ENCODE peak calls at places on chromosome 7, in ten cellular contexts. V is mesendoderm; T is aorta; A is HTR-8/SVneo; E is Right ventricle myocardium superior; J is NAMALWA; D is RPMI8226; R is stimulated activated CD4-positive, alpha-beta T cell treated with anti-CD3 and anti-CD28 coated beads, Interleukin-1b, Interleukin-23, amount 100 ng/mL, for 1 hour; Q is left cardiac atrium; L is activated CD8-positive, alpha-beta memory T cell treated with anti-CD3 and anti-CD28 coated beads, Interleukin-2, amount 10 ng/mL, durations not matched to agents 7 days and 5 days. K is an unnamed sample.

GRCh38 chr7:98557538-98558031 is 59.5 kb upstream of the NPTX2 start:
- DNase-seq in V (peak), T (no peak), A (no peak), E (no peak), J (no peak), D (peak), R (no peak), Q (no peak), L (no peak), K (no peak)

GRCh38 chr7:73833251-73833919 is 2.6 kb downstream of the CLDN4 start:
- DNase-seq in V (peak), T (no peak), A (no peak), E (no peak), J (no peak), D (no peak), R (no peak), Q (no peak), L (no peak), K (no peak)

GRCh38 chr7:94871132-94871531 is 36.3 kb upstream of the PPP1R9A start:
- DNase-seq in V (no peak), T (no peak), A (no peak), E (no peak), J (no peak), D (no peak), R (no peak), Q (no peak), L (no peak), K (no peak)

GRCh38 chr7:143245123-143245522 is 18.1 kb upstream of the GSTK1 start:
- DNase-seq in V (no peak), T (no peak), A (no peak), E (no peak), J (no peak), D (no peak), R (no peak), Q (no peak), L (no peak), K (no peak)

GRCh38 chr7:129423700-129424410 is 10.4 kb upstream of the STRIP2 start:
- DNase-seq in V (no peak), T (no peak), A (no peak), E (no peak), J (peak), D (peak), R (no peak), Q (no peak), L (no peak), K (no peak)

GRCh38 chr7:42736931-42737330 is 174.9 kb downstream of the C7orf25 start:
- DNase-seq in V (peak), T (no peak), A (peak), E (no peak), J (no peak), D (no peak), R (no peak), Q (no peak), L (no peak), K (no peak)

GRCh38 chr7:46654546-46655443 is 733.7 kb upstream of the IGFBP3 start:
- DNase-seq in V (no peak), T (no peak), A (no peak), E (no peak), J (no peak), D (no peak), R (no peak), Q (no peak), L (no peak), K (no peak)

GRCh38 chr7:34309584-34309983 is 348.4 kb upstream of the NPSR1 start:
- DNase-seq in V (no peak), T (no peak), A (no peak), E (no peak), J (no peak), D (no peak), R (no peak), Q (no peak), L (no peak), K (no peak)

GRCh38 chr7:2084331-2084730 is 148.4 kb downstream of the MAD1L1 start:
- DNase-seq in V (no peak), T (no peak), A (no peak), E (no peak), J (no peak), D (no peak), R (no peak), Q (no peak), L (no peak), K (no peak)

GRCh38 chr7:108920490-108920889 is 350.8 kb downstream of the DNAJB9 start:
- DNase-seq in V (no peak), T (no peak), A (no peak), E (no peak), J (no peak), D (no peak), R (no peak), Q (no peak), L (no peak), K (no peak)

GRCh38 chr7:37285701-37286475 is 162.8 kb downstream of the ELMO1 start:
- DNase-seq in V (peak), T (no peak), A (no peak), E (no peak), J (peak), D (peak), R (no peak), Q (no peak), L (peak), K (no peak)